ENCODE peak calls at places on chromosome 20, in seven cellular contexts. X is IMR-90, K is neuronal stem cell, W is right atrium auricular region, V is HCT116, I is upper lobe of right lung, M is heart left ventricle. P is an unnamed sample. For H3K27me3 and H3K4me1, the result is how much of the 10 kb centered on the place peaks cover.

GRCh38 chr20:5920581-5920980 is 29.8 kb downstream of the TRMT6 start:
- DNase-seq in X (no peak), W (no peak), I (no peak), V (no peak), M (no peak), K (no peak), P (no peak)

GRCh38 chr20:64156136-64156885 is 7.9 kb upstream of the MYT1 start:
- DNase-seq in M (no peak), X (no peak), K (no peak), V (no peak), W (no peak), I (no peak), P (no peak)

GRCh38 chr20:35305682-35306556 is 13.7 kb upstream of the FAM83C start:
- DNase-seq in I (peak), K (no peak), V (peak), M (no peak), X (peak), W (no peak), P (peak)

GRCh38 chr20:50323777-50324604 is 133.4 kb downstream of the CEBPB start:
- DNase-seq in K (no peak), W (no peak), I (peak), X (no peak), M (peak), V (no peak), P (no peak)

GRCh38 chr20:18717062-18717461 is 96.5 kb upstream of the SCP2D1 start:
- DNase-seq in X (no peak), K (no peak), I (no peak), W (no peak), V (no peak), M (no peak), P (no peak)

GRCh38 chr20:24289737-24290481 is 179.5 kb upstream of the SYNDIG1 start:
- DNase-seq in K (no peak), I (no peak), W (no peak), V (no peak), M (no peak), X (no peak), P (no peak)

GRCh38 chr20:3910868-3911267 is 21.7 kb downstream of the PANK2 start:
- DNase-seq in X (no peak), W (no peak), M (no peak), I (no peak), K (no peak), V (no peak), P (no peak)

GRCh38 chr20:22684072-22684762 is 99.8 kb upstream of the FOXA2 start:
- DNase-seq in W (peak), K (peak), V (peak), X (peak), M (peak), I (no peak), P (peak)

GRCh38 chr20:20079102-20079784 is 26.9 kb downstream of the CFAP61 start:
- DNase-seq in W (no peak), M (no peak), V (no peak), K (no peak), I (no peak), X (no peak), P (no peak)

GRCh38 chr20:64031822-64032314 is 4.1 kb upstream of the C20orf204 start:
- DNase-seq in V (no peak), I (no peak), M (no peak), K (no peak), X (no peak), W (no peak), P (no peak)

GRCh38 chr20:40966516-40967185 is 62.0 kb upstream of the TOP1 start:
- DNase-seq in M (no peak), K (no peak), I (no peak), X (no peak), V (no peak), W (no peak), P (peak)

GRCh38 chr20:37898301-37899104 is 4.4 kb upstream of the VSTM2L start:
- DNase-seq in X (peak), M (no peak), K (no peak), V (no peak), W (no peak), I (no peak), P (no peak)

GRCh38 chr20:37901667-37902503 is 1.0 kb upstream of the VSTM2L start:
- DNase-seq in W (no peak), V (peak), I (no peak), K (no peak), X (peak), M (no peak), P (no peak)

GRCh38 chr20:37897008-37897548 is 5.8 kb upstream of the VSTM2L start:
- DNase-seq in W (no peak), M (no peak), X (no peak), V (no peak), I (no peak), K (no peak), P (no peak)

GRCh38 chr20:37901280-37901666 is 1.7 kb upstream of the VSTM2L start:
- DNase-seq in M (no peak), I (no peak), X (no peak), W (no peak), V (no peak), K (no peak), P (no peak)

DNA sequence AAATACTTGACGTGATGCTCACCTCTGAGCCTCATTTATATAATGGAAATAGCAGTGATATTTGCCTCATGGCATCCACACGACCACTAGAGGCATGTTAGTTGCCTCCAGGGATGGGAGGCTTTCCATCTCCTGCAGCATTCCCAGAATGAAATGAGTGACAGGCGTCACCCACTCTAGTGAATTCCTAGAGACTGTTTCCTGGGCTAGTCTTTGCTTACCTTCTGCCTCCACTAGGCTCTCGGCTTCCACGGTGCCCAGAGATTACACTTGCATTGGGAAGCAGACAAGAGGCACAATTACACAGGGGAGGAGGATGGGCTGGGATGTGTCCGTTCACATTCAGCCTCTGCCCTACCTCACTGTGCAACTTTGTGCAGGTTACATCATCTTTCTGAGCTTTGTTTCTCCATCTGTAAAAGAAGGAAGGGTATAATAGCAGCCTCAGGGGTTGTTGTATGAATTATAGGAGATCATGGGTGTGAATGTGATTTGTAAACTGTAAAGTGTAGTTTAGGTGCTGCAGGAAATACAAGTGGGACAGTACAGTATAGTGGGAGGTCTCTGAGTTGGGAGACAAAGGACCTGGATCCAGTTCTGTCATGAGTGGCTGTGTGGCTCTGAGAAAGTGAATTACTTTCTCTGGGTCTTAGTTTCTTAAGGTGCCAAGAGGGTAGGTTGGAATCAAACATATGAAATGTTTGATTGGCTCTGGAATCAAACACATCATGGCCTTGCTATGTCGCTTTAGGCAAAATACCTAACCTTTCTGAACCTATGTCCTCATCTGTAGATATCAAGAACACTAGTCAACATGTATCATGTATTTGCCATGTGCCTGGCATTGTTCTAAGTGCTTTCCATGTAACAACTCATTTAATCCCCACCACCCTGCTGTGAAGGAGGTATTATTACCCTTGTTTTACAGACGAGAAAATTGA is 3.6 kb upstream of the VSTM2L start:
- DNase-seq in M (no peak), X (no peak), I (no peak), W (no peak), K (no peak), V (no peak), P (no peak)
- H3K27me3 ChIP-seq in M (under half), X (half or more), I (under half), W (under half), K (under half), V (under half), P (half or more)

GRCh38 chr20:51514836-51515235 is 27.7 kb downstream of the NFATC2 start:
- DNase-seq in I (no peak), W (no peak), K (no peak), M (no peak), X (no peak), V (no peak), P (no peak)
- H3K4me1 ChIP-seq in I (under half), W (under half), K (under half), M (under half), X (under half), V (under half), P (under half)

GRCh38 chr20:38764563-38765355 is 16.5 kb downstream of the ACTR5 start:
- DNase-seq in I (no peak), X (peak), M (no peak), W (no peak), K (no peak), V (peak), P (peak)
- H3K27ac ChIP-seq in I (no peak), X (no peak), M (no peak), W (no peak), K (no peak), V (peak), P (peak)

DNA sequence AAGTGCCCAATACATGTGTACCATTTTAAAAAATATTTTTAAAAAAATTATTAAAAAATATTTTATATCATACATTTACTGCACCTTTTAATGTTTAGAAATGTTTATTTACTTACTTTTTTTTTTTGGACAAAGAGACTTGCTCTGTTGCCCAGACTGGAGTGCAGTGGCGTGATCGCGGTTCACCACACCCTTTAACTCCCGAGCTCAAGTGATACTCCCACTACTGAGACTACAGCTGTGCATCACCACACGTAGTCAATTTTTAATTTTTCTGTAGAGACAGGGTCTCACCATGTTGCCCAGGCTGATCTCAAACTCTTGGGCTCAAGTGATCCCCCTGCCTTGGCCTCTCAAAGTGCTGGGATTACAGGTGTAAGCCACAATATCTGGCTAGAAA is 9.2 kb upstream of the SIRPG start:
- DNase-seq in W (peak), I (no peak), M (no peak), X (no peak), V (no peak), K (no peak), P (no peak)
- H3K27me3 ChIP-seq in W (under half), I (under half), M (under half), X (under half), V (under half), K (under half), P (under half)

GRCh38 chr20:44805991-44806729 is 4.2 kb downstream of the RIMS4 start:
- DNase-seq in W (peak), M (no peak), V (no peak), I (peak), X (peak), K (peak), P (peak)
- H3K4me1 ChIP-seq in W (under half), M (under half), V (under half), I (under half), X (under half), K (under half), P (under half)

GRCh38 chr20:32695089-32695488 is 21.3 kb upstream of the C20orf203 start:
- DNase-seq in K (no peak), I (no peak), V (no peak), W (no peak), M (no peak), X (no peak), P (no peak)
- H3K27ac ChIP-seq in K (no peak), I (no peak), V (no peak), W (no peak), M (no peak), X (no peak), P (no peak)

GRCh38 chr20:54023406-54023805 is 47.0 kb downstream of the BCAS1 start:
- DNase-seq in K (no peak), X (no peak), M (no peak), V (no peak), W (no peak), I (no peak), P (no peak)
- H3K27me3 ChIP-seq in K (under half), X (under half), M (under half), V (under half), W (under half), I (under half), P (under half)

GRCh38 chr20:48665785-48666184 is 162.0 kb downstream of the PREX1 start:
- DNase-seq in K (no peak), M (no peak), V (no peak), I (no peak), W (no peak), X (no peak), P (no peak)

GRCh38 chr20:48668451-48668946 is 159.3 kb downstream of the PREX1 start:
- DNase-seq in V (no peak), W (no peak), X (no peak), I (no peak), M (no peak), K (no peak), P (no peak)

GRCh38 chr20:48667481-48667880 is 160.3 kb downstream of the PREX1 start:
- DNase-seq in W (no peak), M (no peak), V (no peak), K (no peak), X (no peak), I (no peak), P (no peak)

GRCh38 chr20:48669946-48670630 is 157.7 kb downstream of the PREX1 start:
- DNase-seq in V (no peak), K (no peak), M (no peak), W (no peak), X (no peak), I (no peak), P (no peak)

DNA sequence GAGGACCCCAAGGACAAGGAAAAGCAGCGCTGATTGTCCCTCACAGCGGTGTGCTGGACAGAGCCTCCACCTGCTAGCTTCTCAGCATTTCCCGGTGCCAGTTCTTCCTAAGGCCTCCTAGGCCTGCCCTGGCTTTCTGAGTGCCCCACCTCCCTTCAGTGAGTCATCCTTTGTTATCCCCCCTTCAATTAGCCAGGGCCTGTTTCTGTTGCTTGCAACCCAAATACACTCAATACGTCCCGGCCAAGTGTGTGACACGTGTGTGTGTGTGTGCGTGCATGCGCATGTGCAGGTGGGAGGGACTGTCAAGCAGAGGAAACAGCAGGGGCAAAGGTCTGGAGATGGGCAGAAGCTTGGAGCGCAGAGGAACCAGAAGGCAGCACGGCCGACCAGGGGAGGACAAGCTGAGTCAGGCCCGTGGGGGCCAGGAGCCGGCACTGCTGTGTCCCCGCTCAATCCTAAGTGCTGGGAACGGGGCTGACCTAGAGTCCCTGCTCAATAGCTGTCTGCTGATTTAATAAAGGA is 159.8 kb downstream of the PREX1 start:
- DNase-seq in W (no peak), V (no peak), K (no peak), M (no peak), I (no peak), X (no peak), P (no peak)
- H3K4me1 ChIP-seq in W (under half), V (under half), K (under half), M (under half), I (under half), X (under half), P (under half)

DNA sequence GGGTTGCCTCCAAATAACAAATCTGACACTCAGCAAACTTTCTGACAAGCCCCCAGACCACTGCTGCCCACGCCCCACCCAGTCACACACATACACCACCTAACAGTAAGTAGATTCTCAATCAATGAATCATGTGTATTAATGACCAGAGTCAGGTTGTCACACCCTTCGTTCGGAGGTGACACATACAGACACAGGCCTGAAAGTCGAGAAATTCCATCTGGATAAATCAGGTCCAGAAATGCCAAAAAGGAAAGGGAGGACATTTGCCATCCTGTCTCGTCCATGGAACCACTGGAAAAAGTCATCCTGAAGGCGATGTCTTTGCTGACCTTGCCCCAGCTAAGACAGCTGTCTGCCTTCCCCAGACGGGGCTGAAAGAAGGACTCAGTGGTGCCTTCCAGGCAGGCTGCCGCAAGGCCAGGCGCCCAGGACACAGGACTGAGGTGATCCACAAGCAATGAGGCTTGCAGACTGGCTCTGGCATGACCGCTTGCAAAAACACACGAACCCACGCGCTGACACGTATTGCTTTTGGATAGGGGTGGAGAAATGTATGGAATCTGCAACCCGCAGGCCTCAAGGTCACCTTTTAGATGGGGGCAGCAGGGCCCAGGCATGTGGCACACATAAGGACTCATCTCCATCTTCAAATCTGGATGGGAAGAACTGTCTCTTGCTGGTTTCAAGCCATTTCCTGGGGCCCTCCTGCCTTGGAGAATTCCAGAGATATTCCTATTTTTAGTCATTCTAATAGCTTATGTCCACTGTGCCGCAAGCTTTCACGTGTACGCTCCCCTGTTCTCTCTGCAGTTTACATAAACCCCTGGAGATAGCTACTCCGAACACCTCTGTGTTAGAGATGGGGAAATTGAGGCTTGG is 9.0 kb downstream of the NFATC2 start:
- DNase-seq in V (peak), K (no peak), W (no peak), I (no peak), X (peak), M (no peak), P (no peak)
- H3K27ac ChIP-seq in V (peak), K (no peak), W (peak), I (no peak), X (peak), M (peak), P (peak)

GRCh38 chr20:46173652-46174468 is 55.7 kb downstream of the CD40 start:
- DNase-seq in K (no peak), M (no peak), I (no peak), V (no peak), X (no peak), W (no peak), P (no peak)
- H3K27me3 ChIP-seq in K (under half), M (under half), I (half or more), V (under half), X (under half), W (under half), P (half or more)